ENCODE peak calls at places on chromosome 2, in six cellular contexts. U, F, O, Y, S and T are unnamed samples.

GRCh38 chr2:230774348-230774951 is 61.8 kb downstream of the CAB39 start:
- DNase-seq in U (no peak), F (peak), O (no peak), Y (peak), S (no peak), T (no peak)

GRCh38 chr2:26691140-26691539 is 1.4 kb upstream of the KCNK3 start:
- DNase-seq in U (no peak), F (no peak), O (no peak), Y (no peak), S (no peak), T (no peak)

GRCh38 chr2:193963472-193964119 is 1693.4 kb upstream of the SLC39A10 start:
- DNase-seq in U (peak), F (peak), O (no peak), Y (no peak), S (peak), T (peak)

GRCh38 chr2:75100011-75100680 is 99.2 kb downstream of the TACR1 start:
- DNase-seq in U (no peak), F (peak), O (no peak), Y (no peak), S (no peak), T (no peak)

GRCh38 chr2:63680455-63680854 is 91.7 kb downstream of the MDH1 start:
- DNase-seq in U (no peak), F (no peak), O (no peak), Y (no peak), S (no peak), T (no peak)

GRCh38 chr2:136052374-136053362 is 65.3 kb downstream of the CXCR4 start:
- DNase-seq in U (no peak), F (no peak), O (no peak), Y (no peak), S (no peak), T (no peak)

GRCh38 chr2:230905448-230906430 is 19.3 kb downstream of the GPR55 start:
- DNase-seq in U (no peak), F (peak), O (no peak), Y (no peak), S (peak), T (peak)

GRCh38 chr2:24392542-24393059 is 32.3 kb upstream of the ITSN2 start:
- DNase-seq in U (no peak), F (no peak), O (no peak), Y (no peak), S (no peak), T (no peak)

GRCh38 chr2:228245601-228246000 is 64.1 kb upstream of the SPHKAP start:
- DNase-seq in U (no peak), F (no peak), O (no peak), Y (no peak), S (no peak), T (no peak)

GRCh38 chr2:144233226-144234114 is 286.4 kb downstream of the ZEB2 start:
- DNase-seq in U (no peak), F (no peak), O (no peak), Y (no peak), S (no peak), T (no peak)

GRCh38 chr2:172038604-172039003 is 38.9 kb downstream of the METAP1D start:
- DNase-seq in U (no peak), F (peak), O (no peak), Y (no peak), S (no peak), T (no peak)

GRCh38 chr2:218985325-218986091 is 524 bp upstream of the FEV start:
- DNase-seq in U (peak), F (no peak), O (no peak), Y (no peak), S (no peak), T (peak)

GRCh38 chr2:46984034-46984433 is 68.4 kb upstream of the MCFD2 start:
- DNase-seq in U (no peak), F (no peak), O (no peak), Y (no peak), S (no peak), T (no peak)
- H3K4me3 ChIP-seq in U (no peak), F (no peak), O (no peak), Y (no peak), S (no peak), T (no peak)

DNA sequence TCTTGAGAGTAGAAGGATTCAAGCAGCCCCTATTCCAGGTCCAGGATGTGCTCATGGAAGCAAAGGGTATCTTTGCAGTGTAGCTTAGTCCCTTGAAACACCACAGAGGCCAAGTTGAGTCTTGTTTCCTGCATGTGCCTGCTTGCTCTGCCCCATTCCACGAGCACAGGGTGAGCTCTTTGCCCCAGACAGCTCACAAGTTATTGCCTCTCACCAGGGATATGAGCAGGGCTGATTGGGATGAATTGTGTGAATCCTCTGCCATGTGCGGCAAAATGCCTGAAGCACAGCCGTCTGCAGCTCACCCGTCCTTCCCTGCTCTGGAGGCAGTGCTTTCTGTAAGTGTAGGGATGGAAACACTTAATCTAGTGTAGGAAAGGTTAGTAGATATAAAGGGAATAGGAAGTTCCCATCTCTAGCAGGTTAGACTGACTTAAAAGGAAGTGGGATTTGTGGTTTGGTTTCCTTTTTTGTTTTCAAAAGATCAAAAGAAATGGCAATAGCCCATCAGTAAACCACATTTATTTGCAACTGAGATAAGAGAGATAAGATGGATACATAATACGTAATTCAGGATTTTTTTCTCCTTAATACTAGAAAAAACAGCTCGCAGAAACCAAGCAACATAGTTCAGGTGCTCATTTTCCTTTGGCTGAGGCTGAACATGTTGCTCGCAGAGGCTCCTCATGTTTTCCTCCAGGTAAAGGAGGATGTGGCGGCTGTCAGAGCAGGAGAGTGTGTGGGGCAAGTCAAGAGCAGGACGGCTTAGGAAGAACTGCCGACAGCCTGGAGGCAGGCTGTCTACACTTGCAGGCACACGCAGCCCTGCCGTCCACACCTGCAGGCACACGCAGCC is 41.4 kb downstream of the TMEM182 start:
- DNase-seq in U (no peak), F (no peak), O (no peak), Y (no peak), S (no peak), T (no peak)
- H3K4me3 ChIP-seq in U (no peak), F (no peak), O (no peak), Y (no peak), S (no peak), T (no peak)

DNA sequence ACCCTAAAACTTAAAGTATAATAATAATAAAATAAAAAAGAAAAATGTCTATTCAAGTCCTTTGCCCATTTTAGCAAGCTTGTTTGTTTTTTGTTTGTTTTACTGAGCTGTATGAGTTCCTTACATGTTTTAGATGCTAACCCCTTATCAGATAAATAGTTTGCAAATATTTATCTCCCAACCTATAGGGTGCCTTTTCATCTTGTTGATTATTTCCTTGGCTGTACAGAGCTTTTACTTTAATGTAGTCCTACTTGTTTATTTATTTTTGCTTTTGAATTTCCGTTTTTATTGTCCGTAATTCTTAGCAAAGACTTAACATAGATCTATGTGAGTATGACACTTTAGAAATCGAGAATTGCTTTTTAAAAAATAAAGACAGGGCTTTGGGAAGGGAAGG is 17.8 kb downstream of the PXDN start:
- DNase-seq in U (no peak), F (no peak), O (no peak), Y (no peak), S (no peak), T (no peak)
- H3K4me3 ChIP-seq in U (no peak), F (no peak), O (no peak), Y (peak), S (no peak), T (no peak)

DNA sequence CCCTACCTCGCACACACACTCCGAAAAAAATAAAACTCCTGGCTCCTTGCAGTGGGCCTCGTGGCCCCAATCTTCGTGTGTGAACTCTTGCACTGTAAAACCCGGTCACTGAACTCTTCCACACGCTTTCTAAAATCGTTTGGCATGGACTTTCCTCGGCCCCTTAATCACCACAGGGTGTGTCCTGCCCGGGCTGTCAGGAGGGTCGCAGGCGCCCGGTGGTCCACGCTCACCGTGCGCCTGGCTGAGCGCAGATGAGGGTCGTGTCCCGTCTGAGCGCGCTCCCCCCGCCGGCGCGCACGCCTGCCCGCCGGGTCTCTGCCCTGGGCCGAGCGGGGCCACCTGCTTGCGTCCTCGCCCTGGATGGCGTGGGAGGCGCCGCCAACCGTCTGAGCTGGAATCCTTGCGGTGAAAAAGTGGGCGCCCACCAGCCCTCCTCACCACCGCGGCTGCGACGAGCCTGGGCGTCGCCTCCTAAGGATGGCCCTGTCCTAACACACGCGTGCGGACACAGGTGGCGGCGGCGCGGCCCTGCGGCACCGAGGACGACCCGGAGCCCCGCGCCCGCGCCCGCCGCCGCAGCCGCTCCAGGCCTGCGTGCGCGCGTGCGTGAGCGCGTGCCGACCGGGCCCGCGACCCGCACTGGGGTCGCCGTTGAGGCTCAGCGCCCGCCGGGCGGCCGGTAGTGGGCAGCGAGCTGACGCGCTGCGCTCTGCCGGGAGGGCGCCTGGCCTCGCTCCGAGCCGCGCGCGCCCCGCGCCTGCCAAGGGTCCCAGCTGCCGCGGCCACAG is 126.5 kb downstream of the ARHGEF4 start:
- DNase-seq in U (peak), F (no peak), O (no peak), Y (no peak), S (peak), T (peak)
- H3K4me3 ChIP-seq in U (peak), F (no peak), O (no peak), Y (no peak), S (peak), T (peak)

DNA sequence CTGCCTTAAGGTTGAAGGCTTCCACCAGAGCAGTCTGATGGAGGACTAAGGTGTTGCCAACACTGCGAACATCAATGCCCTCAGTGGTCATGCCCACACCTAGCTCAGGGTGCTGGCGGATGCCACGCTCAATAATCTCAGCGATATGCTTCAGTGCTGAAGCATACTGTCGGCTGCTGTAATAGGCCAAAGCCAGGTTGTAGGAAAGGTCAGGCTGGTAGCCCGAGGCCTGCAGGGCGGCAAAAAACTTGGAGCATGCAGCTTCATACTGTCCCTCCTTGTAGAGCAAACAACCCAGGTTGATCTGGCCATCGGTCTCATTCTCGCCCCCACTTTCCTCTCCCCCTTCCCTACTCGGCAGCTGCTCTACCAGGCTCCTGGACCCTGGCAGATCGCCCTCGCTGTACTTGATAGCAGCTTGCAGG is 159.4 kb downstream of the AGPS start:
- DNase-seq in U (no peak), F (no peak), O (peak), Y (no peak), S (no peak), T (peak)
- H3K4me3 ChIP-seq in U (peak), F (peak), O (peak), Y (peak), S (peak), T (peak)

DNA sequence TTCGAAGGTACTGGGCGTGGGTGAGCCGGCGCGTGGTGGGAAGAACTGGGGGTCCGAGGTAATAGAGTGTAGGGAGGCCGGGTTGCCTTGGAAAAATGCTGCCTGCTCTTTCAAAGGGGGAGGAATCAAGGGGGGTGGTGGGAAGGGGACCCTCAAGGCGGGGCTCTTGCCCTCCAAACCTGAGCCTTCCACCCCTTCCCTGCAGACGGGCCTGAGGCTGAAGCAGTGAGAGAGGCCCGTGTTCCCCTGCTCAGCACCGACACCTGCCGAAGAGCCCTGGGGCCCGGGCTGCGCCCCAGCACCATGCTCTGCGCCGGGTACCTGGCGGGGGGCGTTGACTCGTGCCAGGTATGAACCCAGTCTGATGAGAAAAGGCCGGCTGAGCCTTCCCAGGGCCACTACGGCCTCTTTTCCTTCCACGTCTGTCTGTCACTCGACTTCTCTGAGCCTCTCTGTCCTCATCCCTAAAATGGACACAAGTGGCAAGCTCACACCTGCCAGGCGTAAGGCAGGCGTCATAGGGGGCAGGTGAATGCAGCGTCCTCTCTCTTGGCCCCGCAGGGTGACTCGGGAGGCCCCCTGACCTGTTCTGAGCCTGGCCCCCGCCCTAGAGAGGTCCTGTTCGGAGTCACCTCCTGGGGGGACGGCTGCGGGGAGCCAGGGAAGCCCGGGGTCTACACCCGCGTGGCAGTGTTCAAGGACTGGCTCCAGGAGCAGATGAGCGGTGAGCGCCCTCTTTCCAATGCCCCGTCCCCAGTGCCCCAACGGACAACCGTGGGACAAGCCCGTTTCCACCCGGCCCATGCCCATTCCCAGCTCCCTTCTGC is 2.9 kb downstream of the PRSS56 start:
- DNase-seq in U (no peak), F (no peak), O (no peak), Y (no peak), S (no peak), T (peak)
- H3K4me3 ChIP-seq in U (peak), F (no peak), O (no peak), Y (no peak), S (peak), T (peak)

GRCh38 chr2:123976249-123976648 is 48.8 kb upstream of the CNTNAP5 start:
- DNase-seq in U (no peak), F (no peak), O (no peak), Y (no peak), S (no peak), T (no peak)

GRCh38 chr2:123971564-123972318 is 53.3 kb upstream of the CNTNAP5 start:
- DNase-seq in U (no peak), F (no peak), O (no peak), Y (no peak), S (no peak), T (no peak)
- H3K4me3 ChIP-seq in U (no peak), F (no peak), O (no peak), Y (no peak), S (no peak), T (no peak)

GRCh38 chr2:71687412-71687811 is 234.1 kb downstream of the DYSF start:
- DNase-seq in U (no peak), F (no peak), O (peak), Y (no peak), S (no peak), T (no peak)
- H3K4me3 ChIP-seq in U (no peak), F (no peak), O (no peak), Y (no peak), S (no peak), T (no peak)

DNA sequence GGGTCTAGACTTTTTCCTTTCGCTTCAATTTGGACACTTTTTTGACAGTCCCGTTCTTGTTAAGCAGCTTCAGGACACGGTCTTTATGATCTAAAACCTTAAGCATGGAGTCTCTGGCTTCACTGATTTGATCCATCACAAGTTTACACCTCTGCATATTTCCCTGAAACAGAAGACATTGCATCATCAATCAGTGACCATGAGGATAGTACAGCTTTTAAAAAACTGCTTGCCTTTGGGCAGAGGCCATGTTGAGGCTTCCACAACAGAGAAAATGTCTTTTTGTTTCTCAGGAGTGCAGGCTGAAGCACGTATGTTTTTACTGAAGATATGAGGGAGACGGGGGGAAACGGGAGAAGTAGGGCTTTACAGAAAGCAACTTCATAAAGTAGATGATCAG is 56.2 kb upstream of the AMMECR1L start:
- DNase-seq in U (no peak), F (no peak), O (no peak), Y (no peak), S (no peak), T (no peak)
- H3K4me3 ChIP-seq in U (no peak), F (no peak), O (no peak), Y (no peak), S (no peak), T (no peak)

GRCh38 chr2:241372376-241372992 is 16.4 kb downstream of the FARP2 start:
- DNase-seq in U (no peak), F (no peak), O (no peak), Y (no peak), S (no peak), T (no peak)
- H3K4me3 ChIP-seq in U (no peak), F (no peak), O (no peak), Y (no peak), S (no peak), T (no peak)